ENCODE peak calls at places on chromosomes 16 and 17, in four cellular contexts. Z, G, C and P are unnamed samples. For H3K4me1, the result is how much of the 10 kb centered on the place peaks cover.

GRCh38 chr16:5010576-5011329 is 23.0 kb downstream of the NAGPA start:
- DNase-seq in C (no peak), G (no peak), Z (no peak), P (no peak)

GRCh38 chr17:57767561-57767960 is 22.5 kb upstream of the CCDC182 start:
- DNase-seq in C (no peak), G (no peak), Z (peak), P (no peak)

GRCh38 chr17:70071127-70071526 is 3.9 kb upstream of the KCNJ16 start:
- DNase-seq in G (no peak), C (no peak), Z (no peak), P (no peak)

GRCh38 chr17:64750891-64751677 is 89.0 kb upstream of the SMURF2 start:
- DNase-seq in C (no peak), Z (no peak), G (no peak), P (no peak)

GRCh38 chr16:84641643-84642358 is 6.5 kb upstream of the KLHL36 start:
- DNase-seq in Z (no peak), G (no peak), C (no peak), P (no peak)

GRCh38 chr16:540645-541340 is 13.3 kb downstream of the CAPN15 start:
- DNase-seq in C (no peak), Z (no peak), G (no peak), P (no peak)

GRCh38 chr16:78183886-78184553 is 84.6 kb downstream of the WWOX start:
- DNase-seq in Z (no peak), C (no peak), G (peak), P (no peak)

GRCh38 chr16:4869147-4869790 is 22.0 kb downstream of the UBN1 start:
- DNase-seq in C (no peak), Z (no peak), G (no peak), P (no peak)

GRCh38 chr17:19024101-19025078 is 19.8 kb upstream of the FAM83G start:
- DNase-seq in C (no peak), G (no peak), Z (no peak), P (no peak)

GRCh38 chr16:48408688-48409087 is 23.5 kb upstream of the SIAH1 start:
- DNase-seq in C (no peak), G (no peak), Z (no peak), P (no peak)

GRCh38 chr16:67562526-67562917 is at the start of gene CTCF:
- DNase-seq in C (no peak), Z (no peak), G (peak), P (no peak)

GRCh38 chr17:1783271-1783670 is 21.4 kb downstream of the SERPINF1 start:
- DNase-seq in Z (no peak), C (no peak), G (no peak), P (no peak)

GRCh38 chr17:18990331-18990730 is 14.2 kb downstream of the FAM83G start:
- DNase-seq in C (no peak), Z (no peak), G (no peak), P (no peak)

GRCh38 chr16:51637744-51638100 is 486.7 kb upstream of the SALL1 start:
- DNase-seq in G (peak), C (no peak), Z (no peak), P (no peak)
- H3K4me3 ChIP-seq in G (peak), C (no peak), Z (peak), P (no peak)

GRCh38 chr17:42653179-42654124 is 5.6 kb upstream of the TUBG2 start:
- DNase-seq in Z (peak), G (peak), C (no peak), P (peak)
- TF ChIP-seq POLR2AphosphoS5 in Z (no peak), G (peak), C (no peak), P (no peak)

DNA sequence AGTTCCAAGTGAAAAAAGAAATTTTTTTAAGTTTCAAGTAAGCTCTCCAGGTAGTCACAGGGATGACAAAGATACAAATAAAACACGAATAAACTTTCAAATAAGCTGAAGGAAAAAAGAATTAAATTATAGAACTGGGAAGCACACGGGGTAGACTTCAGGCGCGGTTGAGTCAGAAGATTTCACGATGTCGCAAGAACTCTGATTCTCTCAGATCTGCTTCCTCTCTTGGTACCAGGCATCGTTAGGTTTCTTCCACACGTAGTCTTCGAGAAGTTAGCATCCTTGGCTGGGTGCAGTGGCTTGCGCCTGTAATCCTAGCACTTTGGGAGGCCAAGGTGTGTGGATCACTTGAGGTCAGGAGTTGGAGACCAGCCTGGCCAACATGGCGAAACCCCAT is 784.1 kb upstream of the RBFOX1 start:
- DNase-seq in Z (no peak), G (no peak), C (no peak), P (no peak)
- H3K4me1 ChIP-seq in Z (under half), G (under half), C (under half), P (under half)

GRCh38 chr17:78023042-78023441 is 64.5 kb downstream of the TNRC6C start:
- DNase-seq in C (no peak), Z (no peak), G (no peak), P (no peak)

GRCh38 chr17:78019976-78020716 is 61.6 kb downstream of the TNRC6C start:
- DNase-seq in Z (no peak), C (no peak), G (no peak), P (no peak)

GRCh38 chr17:78022425-78022824 is 63.9 kb downstream of the TNRC6C start:
- DNase-seq in C (no peak), G (no peak), Z (no peak), P (no peak)

GRCh38 chr17:78019367-78019975 is 61.0 kb downstream of the TNRC6C start:
- DNase-seq in C (no peak), G (peak), Z (no peak), P (no peak)

GRCh38 chr17:78020717-78021108 is 62.2 kb downstream of the TNRC6C start:
- DNase-seq in G (no peak), C (no peak), Z (no peak), P (no peak)
- H3K4me3 ChIP-seq in G (no peak), C (no peak), Z (no peak), P (no peak)

GRCh38 chr16:57276596-57276995 is 7.9 kb downstream of the PLLP start:
- DNase-seq in Z (no peak), G (no peak), C (no peak), P (no peak)
- TF ChIP-seq POLR2AphosphoS5 in Z (no peak), G (no peak), C (no peak), P (no peak)

GRCh38 chr17:29722411-29723198 is 99.9 kb upstream of the CORO6 start:
- DNase-seq in C (no peak), Z (no peak), G (peak), P (no peak)
- H3K4me1 ChIP-seq in C (under half), Z (under half), G (half or more), P (under half)